ENCODE peak calls at places on chromosomes 1 and 21, in four cellular contexts. One of them, this sample, is unnamed. For H3K4me1, the result is how much of the 10 kb centered on the place peaks cover.

GRCh38 chr21:46424621-46425020 is 34.1 kb upstream of the DIP2A start:
- DNase-seq in mesenchymal stem cell: no peak
- DNase-seq in colonic mucosa: no peak
- DNase-seq in IMR-90: no peak
- DNase-seq in this sample: peak

GRCh38 chr21:28473530-28474225 is 519.0 kb downstream of the LTN1 start:
- DNase-seq in mesenchymal stem cell: no peak
- DNase-seq in colonic mucosa: no peak
- DNase-seq in IMR-90: peak
- DNase-seq in this sample: no peak

GRCh38 chr1:165943198-165943597 is 115.8 kb downstream of the UCK2 start:
- DNase-seq in IMR-90: no peak
- DNase-seq in mesenchymal stem cell: no peak
- DNase-seq in colonic mucosa: no peak
- DNase-seq in this sample: no peak

GRCh38 chr1:162349635-162350330 is 26.9 kb downstream of the SPATA46 start:
- DNase-seq in IMR-90: peak
- DNase-seq in mesenchymal stem cell: peak
- DNase-seq in colonic mucosa: peak
- DNase-seq in this sample: no peak

GRCh38 chr1:109446236-109446635 is 20.0 kb upstream of the PSMA5 start:
- DNase-seq in mesenchymal stem cell: peak
- DNase-seq in colonic mucosa: no peak
- DNase-seq in IMR-90: peak
- DNase-seq in this sample: no peak

GRCh38 chr1:219488275-219488674 is 124.6 kb downstream of the ZC3H11B start:
- DNase-seq in colonic mucosa: no peak
- DNase-seq in mesenchymal stem cell: no peak
- DNase-seq in IMR-90: no peak
- DNase-seq in this sample: no peak

GRCh38 chr21:38843806-38844479 is 38.2 kb downstream of the ETS2 start:
- DNase-seq in colonic mucosa: no peak
- DNase-seq in mesenchymal stem cell: no peak
- DNase-seq in IMR-90: peak
- DNase-seq in this sample: no peak

GRCh38 chr1:45205000-45205909 is 1.1 kb downstream of the ZSWIM5 start:
- DNase-seq in mesenchymal stem cell: peak
- DNase-seq in IMR-90: peak
- DNase-seq in colonic mucosa: peak
- DNase-seq in this sample: peak

GRCh38 chr1:33280091-33280661 is 23.9 kb downstream of the ZNF362 start:
- DNase-seq in mesenchymal stem cell: no peak
- DNase-seq in colonic mucosa: no peak
- DNase-seq in IMR-90: no peak
- DNase-seq in this sample: no peak

GRCh38 chr1:226545806-226546596 is 2.6 kb upstream of the STUM start:
- DNase-seq in mesenchymal stem cell: peak
- DNase-seq in IMR-90: no peak
- DNase-seq in colonic mucosa: no peak
- DNase-seq in this sample: peak
- H3K27ac ChIP-seq in mesenchymal stem cell: no peak
- H3K27ac ChIP-seq in IMR-90: no peak
- H3K27ac ChIP-seq in colonic mucosa: no peak
- H3K27ac ChIP-seq in this sample: no peak

GRCh38 chr1:43705334-43705733 is 2.0 kb upstream of the ST3GAL3 start:
- DNase-seq in IMR-90: no peak
- DNase-seq in mesenchymal stem cell: no peak
- DNase-seq in colonic mucosa: no peak
- DNase-seq in this sample: no peak

GRCh38 chr1:43706598-43707190 is 642 bp upstream of the ST3GAL3 start:
- DNase-seq in IMR-90: no peak
- DNase-seq in mesenchymal stem cell: no peak
- DNase-seq in colonic mucosa: peak
- DNase-seq in this sample: no peak

GRCh38 chr1:43703836-43704235 is 3.5 kb upstream of the ST3GAL3 start:
- DNase-seq in IMR-90: peak
- DNase-seq in colonic mucosa: no peak
- DNase-seq in mesenchymal stem cell: no peak
- DNase-seq in this sample: no peak

GRCh38 chr1:43705982-43706597 is 1.2 kb upstream of the ST3GAL3 start:
- DNase-seq in colonic mucosa: no peak
- DNase-seq in IMR-90: no peak
- DNase-seq in mesenchymal stem cell: peak
- DNase-seq in this sample: no peak

DNA sequence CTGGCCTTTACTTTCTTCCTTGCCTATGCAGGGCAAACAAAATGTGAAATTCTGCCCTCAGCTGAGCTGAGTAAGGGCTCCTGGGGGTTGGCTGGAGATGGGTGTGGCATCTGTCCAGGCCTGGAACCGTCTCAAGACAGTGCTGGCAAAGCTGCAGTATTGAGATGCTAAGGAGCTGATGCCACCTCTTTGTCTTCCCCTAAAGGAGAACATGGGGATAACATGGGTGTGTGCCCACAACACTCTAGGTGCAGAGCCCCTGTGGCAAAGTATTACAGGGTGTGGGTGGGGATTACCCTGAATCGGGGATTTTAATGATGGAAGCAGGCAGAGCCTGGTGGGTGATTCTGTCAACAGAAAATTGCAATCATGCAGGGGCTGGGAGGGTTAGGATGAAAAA is 2.5 kb upstream of the ST3GAL3 start:
- DNase-seq in mesenchymal stem cell: no peak
- DNase-seq in IMR-90: no peak
- DNase-seq in colonic mucosa: no peak
- DNase-seq in this sample: no peak
- H3K4me1 ChIP-seq in mesenchymal stem cell: under half
- H3K4me1 ChIP-seq in IMR-90: under half
- H3K4me1 ChIP-seq in colonic mucosa: under half
- H3K4me1 ChIP-seq in this sample: under half

DNA sequence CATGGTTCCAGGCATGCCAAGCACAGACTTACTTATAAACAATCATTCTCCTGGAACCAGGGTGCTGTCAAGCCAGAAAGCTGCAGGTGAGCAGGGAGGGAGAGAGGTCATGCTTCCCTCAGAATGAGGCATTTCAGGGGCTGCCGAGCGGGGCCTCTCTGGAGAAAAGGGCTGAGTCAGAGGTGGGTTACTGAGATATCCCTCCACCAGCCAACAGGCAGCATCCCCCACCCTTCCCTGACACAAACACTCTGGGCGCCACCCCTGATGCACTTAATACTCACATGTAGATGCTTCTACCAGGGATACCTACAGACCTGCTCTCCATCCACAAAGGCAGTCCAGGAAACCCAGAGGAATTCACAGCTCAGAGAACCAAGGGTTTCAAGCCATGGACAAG is 13.1 kb downstream of the STK40 start:
- DNase-seq in colonic mucosa: no peak
- DNase-seq in IMR-90: no peak
- DNase-seq in mesenchymal stem cell: no peak
- DNase-seq in this sample: no peak
- H3K9ac ChIP-seq in colonic mucosa: no peak
- H3K9ac ChIP-seq in IMR-90: peak
- H3K9ac ChIP-seq in mesenchymal stem cell: peak
- H3K9ac ChIP-seq in this sample: peak

GRCh38 chr1:116477428-116477827 is 93.4 kb downstream of the CD58 start:
- DNase-seq in colonic mucosa: peak
- DNase-seq in IMR-90: no peak
- DNase-seq in mesenchymal stem cell: no peak
- DNase-seq in this sample: no peak
- H3K27ac ChIP-seq in colonic mucosa: peak
- H3K27ac ChIP-seq in IMR-90: no peak
- H3K27ac ChIP-seq in mesenchymal stem cell: no peak
- H3K27ac ChIP-seq in this sample: peak

GRCh38 chr1:17564458-17565393 is 25.2 kb downstream of the ARHGEF10L start:
- DNase-seq in IMR-90: no peak
- DNase-seq in mesenchymal stem cell: no peak
- DNase-seq in colonic mucosa: peak
- DNase-seq in this sample: peak

GRCh38 chr1:17566892-17567291 is 27.4 kb downstream of the ARHGEF10L start:
- DNase-seq in colonic mucosa: no peak
- DNase-seq in mesenchymal stem cell: no peak
- DNase-seq in IMR-90: no peak
- DNase-seq in this sample: no peak

GRCh38 chr1:17567582-17567981 is 28.1 kb downstream of the ARHGEF10L start:
- DNase-seq in IMR-90: peak
- DNase-seq in mesenchymal stem cell: no peak
- DNase-seq in colonic mucosa: no peak
- DNase-seq in this sample: no peak

GRCh38 chr1:17563494-17564281 is 24.2 kb downstream of the ARHGEF10L start:
- DNase-seq in IMR-90: no peak
- DNase-seq in colonic mucosa: no peak
- DNase-seq in mesenchymal stem cell: no peak
- DNase-seq in this sample: no peak

GRCh38 chr1:17565551-17565971 is 26.1 kb downstream of the ARHGEF10L start:
- DNase-seq in mesenchymal stem cell: peak
- DNase-seq in IMR-90: no peak
- DNase-seq in colonic mucosa: no peak
- DNase-seq in this sample: peak
- H3K4me1 ChIP-seq in mesenchymal stem cell: half or more
- H3K4me1 ChIP-seq in IMR-90: under half
- H3K4me1 ChIP-seq in colonic mucosa: under half
- H3K4me1 ChIP-seq in this sample: half or more

This sample was measured in kidney.